ENCODE peak calls at places on chromosomes 5 and 9, in seven cellular contexts. One of them, this sample, is unnamed.

GRCh38 chr5:41856644-41857491 is 13.4 kb downstream of the OXCT1 start:
- DNase-seq in trophoblast cell: peak; percentile 53
- DNase-seq in neuronal stem cell: peak; percentile 69
- DNase-seq in IMR-90: peak; percentile 73
- DNase-seq in mesenchymal stem cell: peak; percentile 74
- DNase-seq in H9: peak; percentile 46
- DNase-seq in H1: peak; percentile 60
- DNase-seq in this sample: peak; percentile 75

GRCh38 chr5:24059006-24059405 is 551.6 kb downstream of the PRDM9 start:
- DNase-seq in trophoblast cell: no peak
- DNase-seq in neuronal stem cell: no peak
- DNase-seq in IMR-90: no peak
- DNase-seq in mesenchymal stem cell: no peak
- DNase-seq in H9: no peak
- DNase-seq in H1: no peak
- DNase-seq in this sample: no peak

GRCh38 chr5:141637693-141638419 is 1.1 kb downstream of the RELL2 start:
- DNase-seq in trophoblast cell: peak; percentile 68
- DNase-seq in neuronal stem cell: peak; percentile 72
- DNase-seq in IMR-90: peak; percentile 37
- DNase-seq in mesenchymal stem cell: peak; percentile 53
- DNase-seq in H9: peak; percentile 94
- DNase-seq in H1: peak; percentile 91
- DNase-seq in this sample: peak; percentile 93

GRCh38 chr5:149641000-149641576 is 59.8 kb downstream of the ARHGEF37 start:
- DNase-seq in trophoblast cell: peak; percentile 80
- DNase-seq in neuronal stem cell: no peak
- DNase-seq in IMR-90: peak; percentile 43
- DNase-seq in mesenchymal stem cell: peak; percentile 85
- DNase-seq in H9: no peak
- DNase-seq in H1: no peak
- DNase-seq in this sample: no peak

GRCh38 chr9:16275795-16276624 is 594.5 kb downstream of the BNC2 start:
- DNase-seq in trophoblast cell: no peak
- DNase-seq in neuronal stem cell: no peak
- DNase-seq in IMR-90: no peak
- DNase-seq in mesenchymal stem cell: no peak
- DNase-seq in H9: peak; percentile 16
- DNase-seq in H1: no peak
- DNase-seq in this sample: no peak

GRCh38 chr5:66554211-66554610 is 42.0 kb upstream of the MAST4 start:
- DNase-seq in trophoblast cell: peak; percentile 88
- DNase-seq in neuronal stem cell: no peak
- DNase-seq in IMR-90: no peak
- DNase-seq in mesenchymal stem cell: no peak
- DNase-seq in H9: no peak
- DNase-seq in H1: no peak
- DNase-seq in this sample: no peak

GRCh38 chr5:154740957-154741356 is 14.2 kb upstream of the LARP1 start:
- DNase-seq in trophoblast cell: no peak
- DNase-seq in neuronal stem cell: no peak
- DNase-seq in IMR-90: peak; percentile 49
- DNase-seq in mesenchymal stem cell: no peak
- DNase-seq in H9: no peak
- DNase-seq in H1: no peak
- DNase-seq in this sample: no peak

GRCh38 chr5:72109625-72110024 is 2.4 kb downstream of the MAP1B start:
- DNase-seq in trophoblast cell: no peak
- DNase-seq in neuronal stem cell: no peak
- DNase-seq in IMR-90: no peak
- DNase-seq in mesenchymal stem cell: peak; percentile 27
- DNase-seq in H9: no peak
- DNase-seq in H1: no peak
- DNase-seq in this sample: peak; percentile 60

GRCh38 chr9:85547574-85547973 is 194.2 kb downstream of the AGTPBP1 start:
- DNase-seq in trophoblast cell: no peak
- DNase-seq in neuronal stem cell: no peak
- DNase-seq in IMR-90: no peak
- DNase-seq in mesenchymal stem cell: no peak
- DNase-seq in H9: no peak
- DNase-seq in H1: no peak
- DNase-seq in this sample: no peak

GRCh38 chr9:86885232-86885631 is 62.1 kb downstream of the GAS1 start:
- DNase-seq in trophoblast cell: no peak
- DNase-seq in neuronal stem cell: no peak
- DNase-seq in IMR-90: no peak
- DNase-seq in mesenchymal stem cell: no peak
- DNase-seq in H9: peak; percentile 42
- DNase-seq in H1: no peak
- DNase-seq in this sample: peak; percentile 59

DNA sequence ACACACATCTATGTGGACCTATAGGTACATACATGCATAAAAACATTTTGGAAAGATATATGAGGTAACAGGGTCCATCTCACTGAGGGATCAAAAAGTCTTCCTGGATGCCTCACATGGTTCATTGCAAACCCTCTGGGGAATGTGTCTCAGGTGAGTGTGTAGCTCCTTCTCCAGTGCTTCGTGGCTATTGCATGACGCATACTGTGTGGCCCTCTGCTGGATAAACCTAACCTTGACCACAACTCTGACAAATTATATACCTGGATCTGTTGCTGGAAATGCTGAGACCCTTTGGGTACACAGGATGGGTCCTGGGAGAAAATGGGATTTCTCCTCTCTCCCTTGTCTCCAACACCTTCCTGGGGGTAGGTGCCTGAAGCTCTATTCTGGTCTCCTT is 91.9 kb downstream of the JAKMIP2 start:
- DNase-seq in trophoblast cell: peak; percentile 56
- DNase-seq in neuronal stem cell: no peak
- DNase-seq in IMR-90: peak; percentile 1
- DNase-seq in mesenchymal stem cell: no peak
- DNase-seq in H9: peak; percentile 60
- DNase-seq in H1: no peak
- DNase-seq in this sample: peak; percentile 79
- H3K23ac ChIP-seq in trophoblast cell: no peak overlapping the region
- H3K23ac ChIP-seq in neuronal stem cell: no peak overlapping the region
- H3K23ac ChIP-seq in IMR-90: no peak overlapping the region
- H3K23ac ChIP-seq in mesenchymal stem cell: no peak overlapping the region
- H3K23ac ChIP-seq in H9: no peak overlapping the region
- H3K23ac ChIP-seq in H1: no peak overlapping the region
- H3K23ac ChIP-seq in this sample: no peak overlapping the region

GRCh38 chr9:91001146-91001611 is 199.6 kb downstream of the SYK start:
- DNase-seq in trophoblast cell: peak; percentile 76
- DNase-seq in neuronal stem cell: no peak
- DNase-seq in IMR-90: peak; percentile 61
- DNase-seq in mesenchymal stem cell: no peak
- DNase-seq in H9: no peak
- DNase-seq in H1: no peak
- DNase-seq in this sample: no peak
- H2BK5ac ChIP-seq in trophoblast cell: no peak overlapping the region
- H2BK5ac ChIP-seq in neuronal stem cell: no peak overlapping the region
- H2BK5ac ChIP-seq in IMR-90: no peak overlapping the region
- H2BK5ac ChIP-seq in mesenchymal stem cell: no peak overlapping the region
- H2BK5ac ChIP-seq in H9: no peak overlapping the region
- H2BK5ac ChIP-seq in H1: no peak overlapping the region
- H2BK5ac ChIP-seq in this sample: no peak overlapping the region

GRCh38 chr5:854217-854616 is 3.4 kb upstream of the ZDHHC11 start:
- DNase-seq in trophoblast cell: no peak
- DNase-seq in neuronal stem cell: no peak
- DNase-seq in IMR-90: no peak
- DNase-seq in mesenchymal stem cell: no peak
- DNase-seq in H9: no peak
- DNase-seq in H1: no peak
- DNase-seq in this sample: no peak

GRCh38 chr5:854966-855743 is 4.4 kb upstream of the ZDHHC11 start:
- DNase-seq in trophoblast cell: no peak
- DNase-seq in neuronal stem cell: no peak
- DNase-seq in IMR-90: no peak
- DNase-seq in mesenchymal stem cell: no peak
- DNase-seq in H9: no peak
- DNase-seq in H1: no peak
- DNase-seq in this sample: no peak

GRCh38 chr5:858726-859125 is 7.9 kb upstream of the ZDHHC11 start:
- DNase-seq in trophoblast cell: no peak
- DNase-seq in neuronal stem cell: no peak
- DNase-seq in IMR-90: no peak
- DNase-seq in mesenchymal stem cell: no peak
- DNase-seq in H9: no peak
- DNase-seq in H1: no peak
- DNase-seq in this sample: no peak

GRCh38 chr5:856531-857425 is 6.0 kb upstream of the ZDHHC11 start:
- DNase-seq in trophoblast cell: no peak
- DNase-seq in neuronal stem cell: no peak
- DNase-seq in IMR-90: no peak
- DNase-seq in mesenchymal stem cell: no peak
- DNase-seq in H9: no peak
- DNase-seq in H1: no peak
- DNase-seq in this sample: peak; percentile 11

GRCh38 chr5:855771-856530 is 5.2 kb upstream of the ZDHHC11 start:
- DNase-seq in trophoblast cell: no peak
- DNase-seq in neuronal stem cell: no peak
- DNase-seq in IMR-90: no peak
- DNase-seq in mesenchymal stem cell: peak; percentile 7
- DNase-seq in H9: no peak
- DNase-seq in H1: no peak
- DNase-seq in this sample: peak; percentile 43
- H3K23ac ChIP-seq in trophoblast cell: no peak overlapping the region
- H3K23ac ChIP-seq in neuronal stem cell: peak overlapping the region; percentile 62
- H3K23ac ChIP-seq in IMR-90: no peak overlapping the region
- H3K23ac ChIP-seq in mesenchymal stem cell: no peak overlapping the region
- H3K23ac ChIP-seq in H9: no peak overlapping the region
- H3K23ac ChIP-seq in H1: no peak overlapping the region
- H3K23ac ChIP-seq in this sample: no peak overlapping the region

GRCh38 chr5:160174290-160174689 is 55.0 kb upstream of the FABP6 start:
- DNase-seq in trophoblast cell: no peak
- DNase-seq in neuronal stem cell: no peak
- DNase-seq in IMR-90: no peak
- DNase-seq in mesenchymal stem cell: no peak
- DNase-seq in H9: no peak
- DNase-seq in H1: no peak
- DNase-seq in this sample: no peak

GRCh38 chr5:160174780-160175437 is 54.4 kb upstream of the FABP6 start:
- DNase-seq in trophoblast cell: no peak
- DNase-seq in neuronal stem cell: no peak
- DNase-seq in IMR-90: no peak
- DNase-seq in mesenchymal stem cell: no peak
- DNase-seq in H9: no peak
- DNase-seq in H1: no peak
- DNase-seq in this sample: no peak

GRCh38 chr5:160167623-160168165 is 48.4 kb upstream of the PWWP2A start:
- DNase-seq in trophoblast cell: peak; percentile 86
- DNase-seq in neuronal stem cell: no peak
- DNase-seq in IMR-90: no peak
- DNase-seq in mesenchymal stem cell: no peak
- DNase-seq in H9: no peak
- DNase-seq in H1: no peak
- DNase-seq in this sample: no peak

GRCh38 chr5:160169326-160169725 is 50.1 kb upstream of the PWWP2A start:
- DNase-seq in trophoblast cell: no peak
- DNase-seq in neuronal stem cell: no peak
- DNase-seq in IMR-90: peak; percentile 97
- DNase-seq in mesenchymal stem cell: peak; percentile 92
- DNase-seq in H9: no peak
- DNase-seq in H1: no peak
- DNase-seq in this sample: no peak

DNA sequence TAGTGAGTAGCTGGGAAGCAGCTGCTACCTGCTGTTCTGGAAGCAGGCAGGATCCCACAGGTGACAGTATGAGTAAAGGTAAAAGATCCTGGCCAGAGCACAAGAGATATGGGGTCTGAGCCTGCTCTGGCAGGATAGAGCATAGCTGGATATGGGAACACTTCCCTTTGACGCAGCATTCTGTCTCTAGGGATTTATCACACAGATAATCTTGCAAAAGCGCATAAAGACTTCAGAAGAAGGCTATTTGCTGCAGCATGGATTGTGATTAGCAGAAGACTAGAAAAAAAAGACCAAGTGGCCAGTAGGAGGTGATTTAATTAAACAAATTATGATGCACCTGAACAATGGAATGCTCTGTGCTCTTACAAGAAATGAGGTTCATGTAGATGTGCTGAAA is 52.4 kb upstream of the PWWP2A start:
- DNase-seq in trophoblast cell: no peak
- DNase-seq in neuronal stem cell: no peak
- DNase-seq in IMR-90: no peak
- DNase-seq in mesenchymal stem cell: peak; percentile 17
- DNase-seq in H9: no peak
- DNase-seq in H1: no peak
- DNase-seq in this sample: no peak
- H2BK5ac ChIP-seq in trophoblast cell: no peak overlapping the region
- H2BK5ac ChIP-seq in neuronal stem cell: no peak overlapping the region
- H2BK5ac ChIP-seq in IMR-90: no peak overlapping the region
- H2BK5ac ChIP-seq in mesenchymal stem cell: no peak overlapping the region
- H2BK5ac ChIP-seq in H9: no peak overlapping the region
- H2BK5ac ChIP-seq in H1: peak overlapping the region; percentile 15
- H2BK5ac ChIP-seq in this sample: no peak overlapping the region

DNA sequence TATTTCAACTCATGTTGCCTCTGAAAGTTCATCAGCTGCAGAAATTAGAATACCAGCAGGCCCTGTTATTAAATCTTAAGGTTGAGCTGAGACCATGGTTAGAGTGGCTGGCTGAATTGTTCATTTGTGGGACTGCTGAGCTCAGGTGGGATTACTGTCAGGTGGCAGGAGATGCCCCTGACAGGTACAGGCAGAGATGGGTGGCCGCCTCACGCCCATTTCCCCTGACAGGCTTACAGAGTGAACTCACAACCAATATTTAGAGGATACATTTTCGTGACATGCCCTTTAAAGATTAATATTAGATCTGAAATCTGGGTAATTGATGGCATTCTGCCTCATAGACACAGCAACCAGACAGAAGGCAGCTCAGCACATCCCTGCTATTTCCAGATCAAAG is 136.0 kb downstream of the MVB12B start:
- DNase-seq in trophoblast cell: no peak
- DNase-seq in neuronal stem cell: no peak
- DNase-seq in IMR-90: no peak
- DNase-seq in mesenchymal stem cell: no peak
- DNase-seq in H9: peak; percentile 4
- DNase-seq in H1: no peak
- DNase-seq in this sample: no peak
- H3K23ac ChIP-seq in trophoblast cell: no peak overlapping the region
- H3K23ac ChIP-seq in neuronal stem cell: no peak overlapping the region
- H3K23ac ChIP-seq in IMR-90: no peak overlapping the region
- H3K23ac ChIP-seq in mesenchymal stem cell: no peak overlapping the region
- H3K23ac ChIP-seq in H9: no peak overlapping the region
- H3K23ac ChIP-seq in H1: no peak overlapping the region
- H3K23ac ChIP-seq in this sample: no peak overlapping the region

GRCh38 chr9:25472085-25472607 is 206.1 kb downstream of the TUSC1 start:
- DNase-seq in trophoblast cell: peak; percentile 71
- DNase-seq in neuronal stem cell: no peak
- DNase-seq in IMR-90: no peak
- DNase-seq in mesenchymal stem cell: no peak
- DNase-seq in H9: no peak
- DNase-seq in H1: no peak
- DNase-seq in this sample: no peak

DNA sequence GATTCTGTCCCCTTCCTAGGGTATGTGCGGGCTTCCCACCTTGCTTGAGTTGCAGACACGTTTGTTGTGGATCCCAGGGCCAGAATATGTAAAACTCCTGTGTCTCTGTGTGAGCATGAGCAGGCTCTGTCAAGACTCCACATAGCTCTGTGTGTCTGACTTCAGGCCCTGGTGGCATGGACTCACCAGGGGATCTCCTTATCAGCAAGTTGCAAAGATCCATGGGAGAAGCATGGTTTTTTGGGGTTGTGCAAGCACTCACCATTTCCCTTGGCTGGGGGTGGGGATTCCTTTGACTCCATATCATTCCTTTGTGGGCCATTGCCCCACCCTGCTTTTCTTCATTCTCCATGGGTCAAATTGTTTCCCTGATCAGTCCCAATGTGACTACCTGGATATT is 205.6 kb downstream of the TUSC1 start:
- DNase-seq in trophoblast cell: peak; percentile 62
- DNase-seq in neuronal stem cell: no peak
- DNase-seq in IMR-90: no peak
- DNase-seq in mesenchymal stem cell: no peak
- DNase-seq in H9: no peak
- DNase-seq in H1: no peak
- DNase-seq in this sample: no peak
- H2BK5ac ChIP-seq in trophoblast cell: no peak overlapping the region
- H2BK5ac ChIP-seq in neuronal stem cell: no peak overlapping the region
- H2BK5ac ChIP-seq in IMR-90: no peak overlapping the region
- H2BK5ac ChIP-seq in mesenchymal stem cell: no peak overlapping the region
- H2BK5ac ChIP-seq in H9: no peak overlapping the region
- H2BK5ac ChIP-seq in H1: no peak overlapping the region
- H2BK5ac ChIP-seq in this sample: no peak overlapping the region